ENCODE peak calls at places on chromosomes 4 and X, in seven cellular contexts. H is astrocyte, Y is prostate gland, C is brain microvascular endothelial cell, Q is psoas muscle, P is endothelial cell of umbilical vein, X is RWPE2. U is an unnamed sample.

GRCh38 chr4:3183008-3183407 is 66.0 kb upstream of the MSANTD1 start:
- DNase-seq in P (no peak), C (no peak), X (no peak), Q (no peak), H (no peak), Y (no peak), U (no peak)

GRCh38 chrX:110120025-110120424 is 117.1 kb downstream of the TMEM164 start:
- DNase-seq in Y (peak; percentile 80), P (no peak), H (no peak), X (no peak), Q (no peak), C (no peak), U (no peak)

GRCh38 chr4:141797966-141798365 is 161.6 kb downstream of the IL15 start:
- DNase-seq in X (no peak), H (no peak), P (no peak), C (peak; percentile 29), Q (no peak), Y (no peak), U (no peak)

GRCh38 chr4:94650690-94651089 is 107.1 kb upstream of the BMPR1B start:
- DNase-seq in P (no peak), X (no peak), H (no peak), Y (peak; percentile 24), C (no peak), Q (no peak), U (no peak)

GRCh38 chr4:76589872-76590846 is 155.1 kb downstream of the SHROOM3 start:
- DNase-seq in Q (no peak), X (no peak), C (peak; percentile 96), Y (no peak), H (peak; percentile 98), P (no peak), U (peak; percentile 94)

GRCh38 chr4:183241322-183241640 is 78.8 kb downstream of the CLDN22 start:
- DNase-seq in H (peak; percentile 85), P (peak; percentile 66), X (no peak), Q (no peak), C (peak; percentile 87), Y (no peak), U (no peak)

GRCh38 chrX:19865567-19866363 is 21.6 kb downstream of the SH3KBP1 start:
- DNase-seq in X (no peak), P (no peak), Y (no peak), H (no peak), C (no peak), Q (no peak), U (no peak)

GRCh38 chrX:39613997-39614679 is 483.6 kb downstream of the BCOR start:
- DNase-seq in Q (no peak), C (no peak), Y (no peak), P (no peak), H (no peak), X (no peak), U (peak; percentile 79)

GRCh38 chrX:96692911-96693310 is 8.3 kb downstream of the DIAPH2 start:
- DNase-seq in Y (no peak), X (no peak), P (no peak), Q (no peak), H (no peak), C (no peak), U (no peak)

GRCh38 chr4:15902741-15903140 is 35.8 kb downstream of the FGFBP1 start:
- DNase-seq in X (no peak), P (no peak), Q (no peak), Y (no peak), H (no peak), C (no peak), U (no peak)

GRCh38 chr4:159171287-159171686 is 68.4 kb downstream of the RAPGEF2 start:
- DNase-seq in H (peak; percentile 10), X (no peak), C (no peak), Y (no peak), Q (no peak), P (no peak), U (no peak)

GRCh38 chr4:72418458-72418857 is 150.6 kb downstream of the ADAMTS3 start:
- DNase-seq in X (no peak), P (peak; percentile 89), C (peak; percentile 80), Q (peak; percentile 46), H (peak; percentile 69), Y (no peak), U (no peak)

GRCh38 chr4:141127884-141128283 is 5.4 kb downstream of the RNF150 start:
- DNase-seq in Q (no peak), P (no peak), X (no peak), Y (peak; percentile 7), H (peak; percentile 38), C (no peak), U (no peak)

GRCh38 chrX:147846676-147847075 is 65.0 kb upstream of the FMR1 start:
- DNase-seq in C (no peak), P (no peak), Q (no peak), Y (no peak), H (no peak), X (no peak), U (no peak)

GRCh38 chr4:1768367-1769034 is 24.6 kb upstream of the FGFR3 start:
- DNase-seq in Y (peak; percentile 61), C (no peak), X (no peak), Q (no peak), P (no peak), H (no peak), U (no peak)

GRCh38 chr4:88891636-88892035 is 165.3 kb downstream of the FAM13A start:
- DNase-seq in Y (no peak), P (no peak), X (no peak), C (no peak), Q (no peak), H (no peak), U (no peak)

GRCh38 chrX:155768036-155768769 is 112.9 kb upstream of the VAMP7 start:
- DNase-seq in H (no peak), Y (no peak), X (no peak), C (peak; percentile 13), Q (peak; percentile 55), P (no peak), U (no peak)

GRCh38 chr4:113878718-113879117 is 100.7 kb downstream of the ARSJ start:
- DNase-seq in Q (no peak), X (no peak), P (peak; percentile 40), Y (no peak), C (peak; percentile 28), H (peak; percentile 75), U (peak; percentile 89)

GRCh38 chrX:70806081-70806480 is 102.4 kb downstream of the TEX11 start:
- DNase-seq in Q (no peak), P (no peak), H (no peak), X (no peak), C (no peak), Y (no peak), U (no peak)

GRCh38 chrX:151703487-151703886 is 8.2 kb downstream of the PRRG3 start:
- DNase-seq in Q (no peak), H (peak; percentile 21), C (no peak), Y (no peak), X (no peak), P (no peak), U (no peak)

GRCh38 chr4:151658959-151659593 is 101.7 kb downstream of the GATB start:
- DNase-seq in C (no peak), Y (no peak), X (no peak), Q (no peak), P (peak; percentile 30), H (peak; percentile 55), U (peak; percentile 17)

GRCh38 chr4:7327341-7327885 is 107.3 kb downstream of the PSAPL1 start:
- DNase-seq in Y (no peak), P (no peak), X (no peak), C (no peak), Q (peak; percentile 39), H (no peak), U (no peak)

GRCh38 chr4:8614365-8615193 is 22.0 kb downstream of the CPZ start:
- DNase-seq in P (no peak), H (no peak), X (peak; percentile 61), Q (peak; percentile 29), C (no peak), Y (no peak), U (no peak)

GRCh38 chrX:40625294-40625693 is 2.1 kb downstream of the MPC1L start:
- DNase-seq in P (no peak), C (no peak), X (no peak), Y (no peak), Q (no peak), H (no peak), U (no peak)

DNA sequence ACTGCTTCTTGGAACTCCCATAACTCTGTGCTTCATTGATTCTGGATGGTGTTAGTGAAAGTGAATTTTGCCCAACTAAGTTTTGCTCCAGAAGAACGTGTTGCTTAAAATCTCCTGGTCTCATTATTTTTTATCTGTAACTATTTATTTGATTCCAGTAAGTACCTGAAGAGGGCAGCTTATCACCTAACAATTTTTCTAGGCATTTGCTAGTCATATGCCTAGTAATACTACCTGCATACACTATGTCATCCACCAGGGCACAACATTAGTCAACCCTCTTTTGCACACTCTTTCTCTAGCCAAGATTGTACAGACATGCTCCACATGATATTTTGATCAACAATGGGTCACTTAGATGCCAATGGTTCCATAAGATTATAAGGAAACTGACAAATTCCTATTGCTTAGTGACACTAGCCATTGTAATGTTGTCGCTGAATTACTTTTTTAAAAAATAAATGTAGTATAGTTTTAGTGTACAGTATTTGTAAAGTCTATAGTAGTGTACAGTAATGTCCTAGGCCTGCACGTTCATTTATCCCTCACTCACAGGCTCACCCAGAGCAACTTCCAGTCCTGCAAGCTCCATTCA is 499.9 kb upstream of the AADAT start:
- DNase-seq in H (peak; percentile 1), C (peak; percentile 6), P (no peak), X (no peak), Y (no peak), Q (no peak), U (no peak)
- TF ChIP-seq CTCF in H (peak; percentile 49), C (peak; percentile 16), P (no peak), X (peak; percentile 77), Y (no peak), Q (no peak), U (peak; percentile 64)

DNA sequence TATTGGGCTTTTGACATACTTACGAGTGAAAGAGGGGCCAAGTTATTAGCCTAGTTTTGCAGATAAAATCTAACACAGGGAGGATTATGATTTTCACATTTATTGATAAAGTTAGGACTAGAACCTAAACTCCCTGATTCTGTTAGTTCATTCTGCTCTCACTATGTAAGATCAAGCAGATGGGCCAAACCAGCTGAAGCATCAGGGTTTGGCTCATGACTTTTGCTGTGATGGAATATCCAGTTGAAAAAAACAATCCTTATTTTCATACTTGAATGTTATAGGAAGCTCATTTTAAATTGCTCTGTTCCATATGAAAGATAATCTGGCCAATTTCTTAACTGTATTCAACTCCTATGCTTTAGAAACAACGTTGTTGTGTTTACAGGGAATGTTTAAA is 21.2 kb downstream of the SPRY1 start:
- DNase-seq in X (no peak), H (no peak), Y (no peak), P (no peak), C (no peak), Q (no peak), U (no peak)
- H3K4me3 ChIP-seq in X (no peak overlapping the region), H (no peak overlapping the region), Y (no peak overlapping the region), P (no peak overlapping the region), C (no peak overlapping the region), Q (peak overlapping the region; percentile 6), U (peak overlapping the region; percentile 62)

DNA sequence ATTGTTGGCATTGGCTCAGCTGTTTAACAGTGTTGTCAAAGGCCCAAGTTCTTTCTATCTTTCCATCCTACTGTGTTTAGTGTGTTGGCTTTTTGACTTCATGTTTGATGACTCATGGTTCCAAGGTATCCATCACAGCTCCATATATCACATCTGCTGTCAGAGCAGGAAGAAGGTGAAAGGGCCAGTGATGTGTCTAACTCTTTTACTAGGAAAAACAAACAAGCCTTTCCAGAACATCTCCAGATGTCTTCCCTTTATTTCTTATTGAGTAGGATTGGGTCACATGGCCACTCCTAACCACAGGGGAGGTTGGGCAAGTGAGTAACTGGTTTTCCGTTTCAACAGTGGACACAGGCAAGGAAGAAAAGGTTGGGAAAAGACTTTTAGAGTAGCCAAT is 65.2 kb downstream of the PHEX start:
- DNase-seq in Q (no peak), Y (no peak), P (peak; percentile 64), X (no peak), C (no peak), H (peak; percentile 79), U (no peak)
- H3K27ac ChIP-seq in Q (no peak overlapping the region), Y (no peak overlapping the region), P (no peak overlapping the region), X (peak overlapping the region; percentile 59), C (no peak overlapping the region), H (no peak overlapping the region), U (no peak overlapping the region)

GRCh38 chrX:68808686-68809357 is 20.0 kb upstream of the EFNB1 start:
- DNase-seq in C (no peak), X (no peak), Y (no peak), H (no peak), P (no peak), Q (peak; percentile 57), U (peak; percentile 68)
- TF ChIP-seq CTCF in C (peak; percentile 48), X (peak; percentile 29), Y (no peak), H (no peak), P (no peak), Q (peak; percentile 30), U (peak; percentile 64)